ENCODE peak calls at places on chromosomes 16 and 17, in seven cellular contexts. One of them, this sample, is unnamed.

GRCh38 chr16:57939872-57940224 is 31.1 kb downstream of the CNGB1 start:
- DNase-seq in CD8-positive, alpha-beta memory T cell: no peak
- DNase-seq in mesendoderm: no peak
- DNase-seq in NCI-H1417: no peak
- DNase-seq in cardiac fibroblast: no peak
- DNase-seq in T follicular helper cell: no peak
- DNase-seq in iPS DF 19.7: no peak
- DNase-seq in this sample: no peak

GRCh38 chr16:89052191-89052787 is 41.4 kb upstream of the ACSF3 start:
- DNase-seq in CD8-positive, alpha-beta memory T cell: no peak
- DNase-seq in cardiac fibroblast: no peak
- DNase-seq in NCI-H1417: no peak
- DNase-seq in iPS DF 19.7: no peak
- DNase-seq in T follicular helper cell: no peak
- DNase-seq in mesendoderm: no peak
- DNase-seq in this sample: peak; percentile 19

GRCh38 chr17:75910699-75911098 is 6.0 kb upstream of the MRPL38 start:
- DNase-seq in iPS DF 19.7: no peak
- DNase-seq in cardiac fibroblast: no peak
- DNase-seq in CD8-positive, alpha-beta memory T cell: no peak
- DNase-seq in mesendoderm: peak; percentile 69
- DNase-seq in NCI-H1417: peak; percentile 51
- DNase-seq in T follicular helper cell: no peak
- DNase-seq in this sample: no peak

GRCh38 chr17:60392845-60393702 is 1.1 kb upstream of the USP32 start:
- DNase-seq in iPS DF 19.7: no peak
- DNase-seq in T follicular helper cell: no peak
- DNase-seq in cardiac fibroblast: peak; percentile 75
- DNase-seq in CD8-positive, alpha-beta memory T cell: peak; percentile 9
- DNase-seq in mesendoderm: peak; percentile 33
- DNase-seq in NCI-H1417: peak; percentile 79
- DNase-seq in this sample: peak; percentile 21

GRCh38 chr17:41687828-41688640 is 651 bp upstream of the EIF1 start:
- DNase-seq in iPS DF 19.7: no peak
- DNase-seq in NCI-H1417: peak; percentile 89
- DNase-seq in T follicular helper cell: peak; percentile 57
- DNase-seq in CD8-positive, alpha-beta memory T cell: no peak
- DNase-seq in cardiac fibroblast: no peak
- DNase-seq in mesendoderm: no peak
- DNase-seq in this sample: peak; percentile 37

GRCh38 chr16:46730126-46730525 is 18.0 kb downstream of the MYLK3 start:
- DNase-seq in CD8-positive, alpha-beta memory T cell: no peak
- DNase-seq in cardiac fibroblast: no peak
- DNase-seq in T follicular helper cell: no peak
- DNase-seq in NCI-H1417: no peak
- DNase-seq in iPS DF 19.7: no peak
- DNase-seq in mesendoderm: no peak
- DNase-seq in this sample: no peak

GRCh38 chr17:79915850-79916430 is 76.7 kb upstream of the CBX4 start:
- DNase-seq in T follicular helper cell: no peak
- DNase-seq in NCI-H1417: peak; percentile 56
- DNase-seq in iPS DF 19.7: no peak
- DNase-seq in mesendoderm: peak; percentile 70
- DNase-seq in cardiac fibroblast: peak; percentile 52
- DNase-seq in CD8-positive, alpha-beta memory T cell: no peak
- DNase-seq in this sample: peak; percentile 96

GRCh38 chr16:4664538-4665418 is 28.6 kb upstream of the NUDT16L1 start:
- DNase-seq in iPS DF 19.7: no peak
- DNase-seq in NCI-H1417: peak; percentile 76
- DNase-seq in T follicular helper cell: peak; percentile 29
- DNase-seq in CD8-positive, alpha-beta memory T cell: peak; percentile 60
- DNase-seq in mesendoderm: peak; percentile 17
- DNase-seq in cardiac fibroblast: peak; percentile 57
- DNase-seq in this sample: peak; percentile 46

GRCh38 chr16:6949240-6949639 is 383.4 kb upstream of the RBFOX1 start:
- DNase-seq in T follicular helper cell: no peak
- DNase-seq in NCI-H1417: no peak
- DNase-seq in iPS DF 19.7: no peak
- DNase-seq in mesendoderm: no peak
- DNase-seq in cardiac fibroblast: no peak
- DNase-seq in CD8-positive, alpha-beta memory T cell: no peak
- DNase-seq in this sample: no peak

GRCh38 chr16:64952177-64952576 is 169.7 kb downstream of the CDH11 start:
- DNase-seq in CD8-positive, alpha-beta memory T cell: no peak
- DNase-seq in iPS DF 19.7: no peak
- DNase-seq in T follicular helper cell: no peak
- DNase-seq in mesendoderm: no peak
- DNase-seq in cardiac fibroblast: peak; percentile 94
- DNase-seq in NCI-H1417: no peak
- DNase-seq in this sample: no peak

GRCh38 chr16:81697321-81697885 is 81.7 kb upstream of the PLCG2 start:
- DNase-seq in T follicular helper cell: no peak
- DNase-seq in cardiac fibroblast: peak; percentile 67
- DNase-seq in CD8-positive, alpha-beta memory T cell: no peak
- DNase-seq in mesendoderm: peak; percentile 85
- DNase-seq in iPS DF 19.7: no peak
- DNase-seq in NCI-H1417: peak; percentile 41
- DNase-seq in this sample: peak; percentile 39

GRCh38 chr16:3149630-3150345 is 15.0 kb downstream of the ZNF213 start:
- DNase-seq in cardiac fibroblast: peak; percentile 65
- DNase-seq in NCI-H1417: peak; percentile 74
- DNase-seq in CD8-positive, alpha-beta memory T cell: no peak
- DNase-seq in mesendoderm: peak; percentile 81
- DNase-seq in T follicular helper cell: no peak
- DNase-seq in iPS DF 19.7: no peak
- DNase-seq in this sample: peak; percentile 61

GRCh38 chr16:13480801-13481200 is 439.2 kb upstream of the ERCC4 start:
- DNase-seq in cardiac fibroblast: no peak
- DNase-seq in CD8-positive, alpha-beta memory T cell: no peak
- DNase-seq in NCI-H1417: no peak
- DNase-seq in mesendoderm: no peak
- DNase-seq in T follicular helper cell: no peak
- DNase-seq in iPS DF 19.7: no peak
- DNase-seq in this sample: peak; percentile 4

GRCh38 chr17:48294989-48295892 is 134.8 kb downstream of the SKAP1 start:
- DNase-seq in cardiac fibroblast: peak; percentile 53
- DNase-seq in NCI-H1417: no peak
- DNase-seq in T follicular helper cell: no peak
- DNase-seq in CD8-positive, alpha-beta memory T cell: peak; percentile 26
- DNase-seq in iPS DF 19.7: no peak
- DNase-seq in mesendoderm: no peak
- DNase-seq in this sample: no peak

GRCh38 chr17:81541123-81541522 is 11.0 kb downstream of the FAAP100 start:
- DNase-seq in NCI-H1417: no peak
- DNase-seq in iPS DF 19.7: no peak
- DNase-seq in T follicular helper cell: no peak
- DNase-seq in mesendoderm: no peak
- DNase-seq in cardiac fibroblast: no peak
- DNase-seq in CD8-positive, alpha-beta memory T cell: no peak
- DNase-seq in this sample: no peak

GRCh38 chr16:73669535-73670274 is 621.8 kb upstream of the ZFHX3 start:
- DNase-seq in iPS DF 19.7: no peak
- DNase-seq in cardiac fibroblast: no peak
- DNase-seq in mesendoderm: no peak
- DNase-seq in CD8-positive, alpha-beta memory T cell: no peak
- DNase-seq in T follicular helper cell: no peak
- DNase-seq in NCI-H1417: peak; percentile 46
- DNase-seq in this sample: no peak

GRCh38 chr17:78088529-78088928 is 40.0 kb downstream of the TMC6 start:
- DNase-seq in NCI-H1417: no peak
- DNase-seq in T follicular helper cell: no peak
- DNase-seq in CD8-positive, alpha-beta memory T cell: no peak
- DNase-seq in iPS DF 19.7: no peak
- DNase-seq in mesendoderm: no peak
- DNase-seq in cardiac fibroblast: no peak
- DNase-seq in this sample: no peak

GRCh38 chr16:81715358-81716196 is 63.5 kb upstream of the PLCG2 start:
- DNase-seq in iPS DF 19.7: no peak
- DNase-seq in mesendoderm: no peak
- DNase-seq in NCI-H1417: no peak
- DNase-seq in T follicular helper cell: peak; percentile 31
- DNase-seq in cardiac fibroblast: no peak
- DNase-seq in CD8-positive, alpha-beta memory T cell: peak; percentile 69
- DNase-seq in this sample: no peak

GRCh38 chr17:34242553-34242952 is 12.5 kb upstream of the CCL2 start:
- DNase-seq in cardiac fibroblast: no peak
- DNase-seq in CD8-positive, alpha-beta memory T cell: no peak
- DNase-seq in NCI-H1417: no peak
- DNase-seq in mesendoderm: no peak
- DNase-seq in iPS DF 19.7: no peak
- DNase-seq in T follicular helper cell: no peak
- DNase-seq in this sample: no peak

GRCh38 chr16:2715519-2715918 is 4.5 kb downstream of the PRSS27 start:
- DNase-seq in T follicular helper cell: peak; percentile 78
- DNase-seq in iPS DF 19.7: no peak
- DNase-seq in mesendoderm: peak; percentile 59
- DNase-seq in NCI-H1417: no peak
- DNase-seq in cardiac fibroblast: peak; percentile 35
- DNase-seq in CD8-positive, alpha-beta memory T cell: peak; percentile 76
- DNase-seq in this sample: peak; percentile 48

GRCh38 chr17:64250211-64250835 is 12.7 kb downstream of the TEX2 start:
- DNase-seq in CD8-positive, alpha-beta memory T cell: no peak
- DNase-seq in NCI-H1417: peak; percentile 51
- DNase-seq in mesendoderm: no peak
- DNase-seq in cardiac fibroblast: no peak
- DNase-seq in T follicular helper cell: no peak
- DNase-seq in iPS DF 19.7: no peak
- DNase-seq in this sample: no peak

GRCh38 chr16:18948372-18949020 is 22.3 kb upstream of the SMG1 start:
- DNase-seq in cardiac fibroblast: no peak
- DNase-seq in T follicular helper cell: no peak
- DNase-seq in mesendoderm: no peak
- DNase-seq in CD8-positive, alpha-beta memory T cell: no peak
- DNase-seq in iPS DF 19.7: no peak
- DNase-seq in NCI-H1417: no peak
- DNase-seq in this sample: no peak